ENCODE peak calls at places on chromosomes 12 and 14, in eight cellular contexts. One of them, this sample, is unnamed.

GRCh38 chr14:63840981-63841380 is 11.8 kb upstream of the SYNE2 start:
- DNase-seq in HCT116: no peak
- DNase-seq in A549: no peak
- DNase-seq in WTC11: peak
- DNase-seq in SK-N-SH: no peak
- DNase-seq in NB4: no peak
- DNase-seq in K562: peak
- DNase-seq in HepG2: peak
- DNase-seq in this sample: no peak

GRCh38 chr12:77893918-77894317 is 63.2 kb downstream of the NAV3 start:
- DNase-seq in HCT116: peak
- DNase-seq in A549: peak
- DNase-seq in WTC11: no peak
- DNase-seq in SK-N-SH: no peak
- DNase-seq in NB4: no peak
- DNase-seq in K562: no peak
- DNase-seq in HepG2: peak
- DNase-seq in this sample: peak

GRCh38 chr14:64683264-64683663 is 21.0 kb upstream of the PLEKHG3 start:
- DNase-seq in HCT116: no peak
- DNase-seq in A549: no peak
- DNase-seq in WTC11: no peak
- DNase-seq in SK-N-SH: no peak
- DNase-seq in NB4: peak
- DNase-seq in K562: no peak
- DNase-seq in HepG2: peak
- DNase-seq in this sample: no peak

GRCh38 chr12:53052419-53053222 is 2.8 kb downstream of the TNS2 start:
- DNase-seq in HCT116: no peak
- DNase-seq in A549: no peak
- DNase-seq in WTC11: no peak
- DNase-seq in SK-N-SH: no peak
- DNase-seq in NB4: no peak
- DNase-seq in K562: no peak
- DNase-seq in HepG2: no peak
- DNase-seq in this sample: peak

GRCh38 chr14:65156568-65157366 is 54.5 kb upstream of the MAX start:
- DNase-seq in HCT116: no peak
- DNase-seq in A549: no peak
- DNase-seq in WTC11: no peak
- DNase-seq in SK-N-SH: no peak
- DNase-seq in NB4: peak
- DNase-seq in K562: no peak
- DNase-seq in HepG2: no peak
- DNase-seq in this sample: no peak

GRCh38 chr12:103503546-103504480 is 8.0 kb upstream of the C12orf42 start:
- DNase-seq in HCT116: peak
- DNase-seq in A549: no peak
- DNase-seq in WTC11: peak
- DNase-seq in SK-N-SH: peak
- DNase-seq in NB4: peak
- DNase-seq in K562: peak
- DNase-seq in HepG2: peak
- DNase-seq in this sample: no peak

GRCh38 chr12:65825573-65826512 is 1.6 kb downstream of the HMGA2 start:
- DNase-seq in HCT116: no peak
- DNase-seq in A549: peak
- DNase-seq in WTC11: peak
- DNase-seq in SK-N-SH: peak
- DNase-seq in NB4: peak
- DNase-seq in K562: no peak
- DNase-seq in HepG2: no peak
- DNase-seq in this sample: peak

GRCh38 chr12:109716512-109717389 is 3.1 kb downstream of the FAM222A start:
- DNase-seq in HCT116: no peak
- DNase-seq in A549: no peak
- DNase-seq in WTC11: no peak
- DNase-seq in SK-N-SH: peak
- DNase-seq in NB4: no peak
- DNase-seq in K562: no peak
- DNase-seq in HepG2: peak
- DNase-seq in this sample: no peak

GRCh38 chr12:87086118-87086891 is 830.1 kb upstream of the MGAT4C start:
- DNase-seq in HCT116: no peak
- DNase-seq in A549: no peak
- DNase-seq in WTC11: no peak
- DNase-seq in SK-N-SH: no peak
- DNase-seq in NB4: peak
- DNase-seq in K562: no peak
- DNase-seq in HepG2: no peak
- DNase-seq in this sample: no peak

GRCh38 chr12:69843653-69844052 is 18.6 kb downstream of the MYRFL start:
- DNase-seq in HCT116: no peak
- DNase-seq in A549: no peak
- DNase-seq in WTC11: no peak
- DNase-seq in SK-N-SH: no peak
- DNase-seq in NB4: no peak
- DNase-seq in K562: no peak
- DNase-seq in HepG2: no peak
- DNase-seq in this sample: no peak

DNA sequence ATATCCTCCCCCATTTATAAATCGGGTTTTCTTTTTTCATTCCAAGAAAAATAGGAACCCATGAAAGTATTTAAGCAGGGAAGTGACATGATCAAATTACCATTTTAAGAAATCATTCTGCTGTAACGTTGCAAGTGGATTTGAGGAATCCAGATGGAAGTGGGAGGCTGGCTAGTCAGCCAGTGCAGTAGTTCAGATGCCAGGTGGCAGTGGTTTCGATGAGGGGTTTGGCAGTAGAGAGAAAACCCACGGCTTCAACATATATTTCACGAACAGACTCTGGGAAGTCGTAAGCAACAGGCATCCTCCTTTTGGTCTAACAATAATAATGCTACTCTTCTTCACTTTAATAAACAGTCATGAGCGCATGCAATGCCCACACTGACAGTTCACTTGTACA is 25.0 kb downstream of the PDZRN4 start:
- DNase-seq in HCT116: no peak
- DNase-seq in A549: no peak
- DNase-seq in WTC11: no peak
- DNase-seq in SK-N-SH: no peak
- DNase-seq in NB4: no peak
- DNase-seq in K562: no peak
- DNase-seq in HepG2: no peak
- DNase-seq in this sample: no peak
- TF ChIP-seq MAX in HCT116: no peak
- TF ChIP-seq MAX in A549: no peak
- TF ChIP-seq MAX in WTC11: no peak
- TF ChIP-seq MAX in SK-N-SH: no peak
- TF ChIP-seq MAX in NB4: no peak
- TF ChIP-seq MAX in K562: no peak
- TF ChIP-seq MAX in HepG2: no peak
- TF ChIP-seq MAX in this sample: no peak

GRCh38 chr14:94598506-94598815 is 13.7 kb upstream of the SERPINA3 start:
- DNase-seq in HCT116: no peak
- DNase-seq in A549: no peak
- DNase-seq in WTC11: no peak
- DNase-seq in SK-N-SH: no peak
- DNase-seq in NB4: no peak
- DNase-seq in K562: no peak
- DNase-seq in HepG2: no peak
- DNase-seq in this sample: no peak

GRCh38 chr14:94599656-94600004 is 12.6 kb upstream of the SERPINA3 start:
- DNase-seq in HCT116: no peak
- DNase-seq in A549: peak
- DNase-seq in WTC11: no peak
- DNase-seq in SK-N-SH: no peak
- DNase-seq in NB4: no peak
- DNase-seq in K562: no peak
- DNase-seq in HepG2: no peak
- DNase-seq in this sample: no peak

GRCh38 chr14:94600148-94600545 is 12.0 kb upstream of the SERPINA3 start:
- DNase-seq in HCT116: no peak
- DNase-seq in A549: no peak
- DNase-seq in WTC11: no peak
- DNase-seq in SK-N-SH: no peak
- DNase-seq in NB4: no peak
- DNase-seq in K562: no peak
- DNase-seq in HepG2: no peak
- DNase-seq in this sample: no peak

GRCh38 chr14:94597788-94598187 is 14.4 kb upstream of the SERPINA3 start:
- DNase-seq in HCT116: no peak
- DNase-seq in A549: no peak
- DNase-seq in WTC11: no peak
- DNase-seq in SK-N-SH: no peak
- DNase-seq in NB4: no peak
- DNase-seq in K562: no peak
- DNase-seq in HepG2: no peak
- DNase-seq in this sample: no peak

DNA sequence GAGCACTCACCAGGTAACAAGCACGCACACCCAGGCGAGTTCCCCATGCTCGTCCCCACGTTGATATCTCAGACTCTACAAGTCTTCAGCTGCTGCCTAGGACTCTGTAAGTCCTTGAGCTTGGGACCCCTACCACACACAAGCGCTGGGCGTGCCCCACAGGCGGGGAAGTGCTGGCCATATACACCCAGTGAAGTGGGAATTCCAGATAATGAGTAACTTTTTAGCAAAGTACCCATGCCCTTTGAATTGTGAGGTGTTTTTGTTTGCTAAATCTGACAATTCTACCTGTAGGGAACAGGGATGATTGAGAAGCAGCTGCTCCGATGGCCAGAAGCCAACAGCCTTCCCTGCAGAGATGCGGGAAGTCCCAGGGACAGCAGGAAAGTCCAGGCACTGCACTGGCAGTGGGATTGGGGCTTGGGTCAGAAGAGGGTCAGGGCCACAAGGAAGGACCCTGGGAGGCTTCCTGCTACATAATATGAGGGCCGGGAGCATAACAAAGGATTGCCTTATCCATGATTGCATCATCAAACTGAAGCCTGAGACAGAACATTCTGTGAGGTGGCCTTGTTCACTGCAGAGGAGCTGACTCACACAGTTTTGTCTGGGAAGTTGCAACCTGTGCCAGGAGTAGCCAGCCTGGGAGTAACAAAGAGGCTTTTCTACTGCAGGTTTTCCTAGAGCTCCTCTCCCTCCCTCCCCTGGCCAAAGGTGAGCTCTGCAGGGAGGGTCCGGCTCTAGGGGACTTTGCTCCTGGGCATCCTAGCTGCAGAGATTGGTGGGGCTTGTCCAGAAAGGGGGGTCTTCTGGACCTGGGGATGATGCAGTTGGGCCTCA is 13.2 kb upstream of the SERPINA3 start:
- DNase-seq in HCT116: peak
- DNase-seq in A549: peak
- DNase-seq in WTC11: no peak
- DNase-seq in SK-N-SH: no peak
- DNase-seq in NB4: peak
- DNase-seq in K562: no peak
- DNase-seq in HepG2: peak
- DNase-seq in this sample: peak
- TF ChIP-seq MAX in HCT116: no peak
- TF ChIP-seq MAX in A549: peak
- TF ChIP-seq MAX in WTC11: no peak
- TF ChIP-seq MAX in SK-N-SH: peak
- TF ChIP-seq MAX in NB4: no peak
- TF ChIP-seq MAX in K562: no peak
- TF ChIP-seq MAX in HepG2: no peak
- TF ChIP-seq MAX in this sample: no peak

GRCh38 chr14:103118019-103118662 is 5.1 kb upstream of the TNFAIP2 start:
- DNase-seq in HCT116: no peak
- DNase-seq in A549: no peak
- DNase-seq in WTC11: no peak
- DNase-seq in SK-N-SH: no peak
- DNase-seq in NB4: peak
- DNase-seq in K562: peak
- DNase-seq in HepG2: no peak
- DNase-seq in this sample: peak
- TF ChIP-seq MAX in HCT116: no peak
- TF ChIP-seq MAX in A549: peak
- TF ChIP-seq MAX in WTC11: no peak
- TF ChIP-seq MAX in SK-N-SH: no peak
- TF ChIP-seq MAX in NB4: peak
- TF ChIP-seq MAX in K562: no peak
- TF ChIP-seq MAX in HepG2: no peak
- TF ChIP-seq MAX in this sample: peak

GRCh38 chr14:47155395-47155794 is 503.8 kb upstream of the RPL10L start:
- DNase-seq in HCT116: no peak
- DNase-seq in A549: no peak
- DNase-seq in WTC11: no peak
- DNase-seq in SK-N-SH: no peak
- DNase-seq in NB4: no peak
- DNase-seq in K562: no peak
- DNase-seq in HepG2: no peak
- DNase-seq in this sample: no peak

GRCh38 chr14:47148686-47149085 is 497.1 kb upstream of the RPL10L start:
- DNase-seq in HCT116: no peak
- DNase-seq in A549: no peak
- DNase-seq in WTC11: no peak
- DNase-seq in SK-N-SH: no peak
- DNase-seq in NB4: no peak
- DNase-seq in K562: no peak
- DNase-seq in HepG2: no peak
- DNase-seq in this sample: no peak

GRCh38 chr14:47149326-47149725 is 497.7 kb upstream of the RPL10L start:
- DNase-seq in HCT116: no peak
- DNase-seq in A549: no peak
- DNase-seq in WTC11: no peak
- DNase-seq in SK-N-SH: no peak
- DNase-seq in NB4: no peak
- DNase-seq in K562: no peak
- DNase-seq in HepG2: no peak
- DNase-seq in this sample: no peak

GRCh38 chr14:47154276-47154797 is 502.8 kb upstream of the RPL10L start:
- DNase-seq in HCT116: no peak
- DNase-seq in A549: no peak
- DNase-seq in WTC11: no peak
- DNase-seq in SK-N-SH: no peak
- DNase-seq in NB4: no peak
- DNase-seq in K562: no peak
- DNase-seq in HepG2: no peak
- DNase-seq in this sample: no peak

GRCh38 chr14:47150267-47150666 is 498.7 kb upstream of the RPL10L start:
- DNase-seq in HCT116: no peak
- DNase-seq in A549: no peak
- DNase-seq in WTC11: no peak
- DNase-seq in SK-N-SH: no peak
- DNase-seq in NB4: no peak
- DNase-seq in K562: no peak
- DNase-seq in HepG2: no peak
- DNase-seq in this sample: no peak
- TF ChIP-seq MAX in HCT116: no peak
- TF ChIP-seq MAX in A549: no peak
- TF ChIP-seq MAX in WTC11: no peak
- TF ChIP-seq MAX in SK-N-SH: no peak
- TF ChIP-seq MAX in NB4: no peak
- TF ChIP-seq MAX in K562: no peak
- TF ChIP-seq MAX in HepG2: no peak
- TF ChIP-seq MAX in this sample: no peak

GRCh38 chr12:28795306-28795705 is 353.8 kb upstream of the FAR2 start:
- DNase-seq in HCT116: no peak
- DNase-seq in A549: no peak
- DNase-seq in WTC11: no peak
- DNase-seq in SK-N-SH: no peak
- DNase-seq in NB4: no peak
- DNase-seq in K562: no peak
- DNase-seq in HepG2: no peak
- DNase-seq in this sample: no peak
- TF ChIP-seq MAX in HCT116: no peak
- TF ChIP-seq MAX in A549: no peak
- TF ChIP-seq MAX in WTC11: no peak
- TF ChIP-seq MAX in SK-N-SH: no peak
- TF ChIP-seq MAX in NB4: no peak
- TF ChIP-seq MAX in K562: no peak
- TF ChIP-seq MAX in HepG2: no peak
- TF ChIP-seq MAX in this sample: no peak

This sample was measured in endothelial cell of umbilical vein.